ENCODE peak calls at places on chromosome 19, in ten cellular contexts. One of them, this sample, is unnamed.

GRCh38 chr19:5786593-5787551 is 2.3 kb upstream of the PRR22 start:
- DNase-seq in D721Med: no peak
- DNase-seq in upper lobe of right lung: no peak
- DNase-seq in AG04450: no peak
- DNase-seq in left lung: no peak
- DNase-seq in cardiac fibroblast: no peak
- DNase-seq in AG10803: no peak
- DNase-seq in progenitor cell of endocrine pancreas: no peak
- DNase-seq in pancreas: no peak
- DNase-seq in uterus: no peak
- DNase-seq in this sample: no peak

GRCh38 chr19:4295972-4296771 is 6.0 kb downstream of the TMIGD2 start:
- DNase-seq in uterus: no peak
- DNase-seq in AG10803: peak
- DNase-seq in left lung: no peak
- DNase-seq in progenitor cell of endocrine pancreas: no peak
- DNase-seq in D721Med: no peak
- DNase-seq in pancreas: no peak
- DNase-seq in upper lobe of right lung: no peak
- DNase-seq in AG04450: no peak
- DNase-seq in cardiac fibroblast: no peak
- DNase-seq in this sample: no peak

GRCh38 chr19:35909684-35910035 is 1.6 kb upstream of the TYROBP start:
- DNase-seq in D721Med: no peak
- DNase-seq in uterus: no peak
- DNase-seq in pancreas: no peak
- DNase-seq in cardiac fibroblast: no peak
- DNase-seq in AG04450: no peak
- DNase-seq in left lung: no peak
- DNase-seq in progenitor cell of endocrine pancreas: no peak
- DNase-seq in upper lobe of right lung: no peak
- DNase-seq in AG10803: no peak
- DNase-seq in this sample: no peak

GRCh38 chr19:43224855-43225253 is 19.4 kb upstream of the PSG4 start:
- DNase-seq in D721Med: no peak
- DNase-seq in AG10803: no peak
- DNase-seq in pancreas: no peak
- DNase-seq in cardiac fibroblast: no peak
- DNase-seq in progenitor cell of endocrine pancreas: no peak
- DNase-seq in uterus: no peak
- DNase-seq in upper lobe of right lung: no peak
- DNase-seq in AG04450: no peak
- DNase-seq in left lung: no peak
- DNase-seq in this sample: no peak

GRCh38 chr19:54137913-54138776 is 583 bp downstream of the CNOT3 start:
- DNase-seq in progenitor cell of endocrine pancreas: peak
- DNase-seq in cardiac fibroblast: peak
- DNase-seq in left lung: peak
- DNase-seq in AG10803: no peak
- DNase-seq in uterus: no peak
- DNase-seq in D721Med: no peak
- DNase-seq in AG04450: no peak
- DNase-seq in pancreas: peak
- DNase-seq in upper lobe of right lung: peak
- DNase-seq in this sample: no peak

GRCh38 chr19:19459099-19459498 is 53.6 kb downstream of the GATAD2A start:
- DNase-seq in pancreas: no peak
- DNase-seq in progenitor cell of endocrine pancreas: no peak
- DNase-seq in upper lobe of right lung: no peak
- DNase-seq in D721Med: no peak
- DNase-seq in cardiac fibroblast: peak
- DNase-seq in AG10803: peak
- DNase-seq in AG04450: no peak
- DNase-seq in uterus: no peak
- DNase-seq in left lung: no peak
- DNase-seq in this sample: peak

GRCh38 chr19:34255546-34255945 is 1.2 kb downstream of the GARRE1 start:
- DNase-seq in progenitor cell of endocrine pancreas: no peak
- DNase-seq in left lung: no peak
- DNase-seq in cardiac fibroblast: no peak
- DNase-seq in uterus: no peak
- DNase-seq in D721Med: no peak
- DNase-seq in AG10803: no peak
- DNase-seq in AG04450: no peak
- DNase-seq in pancreas: no peak
- DNase-seq in upper lobe of right lung: no peak
- DNase-seq in this sample: no peak

GRCh38 chr19:56476671-56477428 is at the start of gene ZNF667:
- DNase-seq in progenitor cell of endocrine pancreas: no peak
- DNase-seq in AG10803: peak
- DNase-seq in upper lobe of right lung: no peak
- DNase-seq in pancreas: no peak
- DNase-seq in AG04450: no peak
- DNase-seq in D721Med: no peak
- DNase-seq in uterus: no peak
- DNase-seq in cardiac fibroblast: peak
- DNase-seq in left lung: peak
- DNase-seq in this sample: peak

GRCh38 chr19:55443045-55443823 is at the start of gene SHISA7:
- DNase-seq in left lung: no peak
- DNase-seq in cardiac fibroblast: no peak
- DNase-seq in upper lobe of right lung: no peak
- DNase-seq in progenitor cell of endocrine pancreas: no peak
- DNase-seq in pancreas: peak
- DNase-seq in AG10803: no peak
- DNase-seq in AG04450: no peak
- DNase-seq in D721Med: no peak
- DNase-seq in uterus: no peak
- DNase-seq in this sample: no peak

DNA sequence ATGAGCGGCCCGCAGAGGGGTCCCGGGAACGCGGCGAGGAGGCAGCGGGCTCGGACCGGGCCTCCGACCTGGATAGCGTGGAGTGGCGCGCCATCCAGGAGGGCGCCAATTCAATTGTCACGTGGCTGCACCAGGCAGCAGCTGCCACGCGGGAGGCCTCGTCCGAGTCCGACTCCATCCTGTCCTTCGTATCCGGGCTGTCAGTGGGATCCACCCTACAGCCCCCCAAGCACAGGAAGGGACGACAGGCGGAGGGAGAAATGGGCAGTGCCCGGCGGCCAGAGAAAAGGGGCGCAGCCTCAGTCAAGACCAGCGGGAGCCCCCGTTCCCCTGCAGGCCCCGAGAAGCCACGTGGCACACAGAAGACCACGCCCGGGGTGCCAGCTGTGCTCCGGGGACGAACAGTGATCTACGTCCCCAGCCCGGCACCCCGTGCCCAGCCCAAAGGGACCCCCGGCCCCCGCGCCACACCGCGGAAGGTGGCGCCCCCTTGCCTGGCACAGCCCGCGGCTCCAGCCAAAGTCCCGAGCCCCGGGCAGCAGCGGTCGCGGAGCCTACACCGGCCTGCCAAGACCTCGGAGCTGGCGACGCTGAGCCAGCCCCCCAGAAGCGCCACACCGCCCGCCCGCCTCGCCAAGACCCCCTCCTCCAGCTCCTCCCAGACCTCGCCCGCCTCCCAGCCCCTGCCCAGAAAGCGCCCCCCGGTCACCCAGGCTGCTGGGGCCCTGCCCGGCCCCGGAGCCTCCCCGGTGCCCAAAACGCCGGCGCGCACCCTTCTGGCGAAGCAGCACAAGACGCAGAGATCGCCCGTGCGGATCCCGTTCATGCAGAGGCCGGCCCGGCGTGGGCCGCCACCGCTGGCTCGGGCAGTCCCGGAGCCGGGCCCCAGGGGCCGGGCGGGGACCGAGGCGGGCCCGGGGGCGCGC is 10.5 kb downstream of the C19orf25 start:
- DNase-seq in upper lobe of right lung: no peak
- DNase-seq in left lung: peak
- DNase-seq in progenitor cell of endocrine pancreas: no peak
- DNase-seq in AG10803: peak
- DNase-seq in uterus: no peak
- DNase-seq in D721Med: no peak
- DNase-seq in pancreas: peak
- DNase-seq in cardiac fibroblast: peak
- DNase-seq in AG04450: no peak
- DNase-seq in this sample: peak
- TF ChIP-seq CTCF in upper lobe of right lung: no peak
- TF ChIP-seq CTCF in left lung: no peak
- TF ChIP-seq CTCF in progenitor cell of endocrine pancreas: no peak
- TF ChIP-seq CTCF in AG10803: no peak
- TF ChIP-seq CTCF in uterus: no peak
- TF ChIP-seq CTCF in D721Med: peak
- TF ChIP-seq CTCF in pancreas: no peak
- TF ChIP-seq CTCF in cardiac fibroblast: no peak
- TF ChIP-seq CTCF in AG04450: no peak
- TF ChIP-seq CTCF in this sample: no peak

DNA sequence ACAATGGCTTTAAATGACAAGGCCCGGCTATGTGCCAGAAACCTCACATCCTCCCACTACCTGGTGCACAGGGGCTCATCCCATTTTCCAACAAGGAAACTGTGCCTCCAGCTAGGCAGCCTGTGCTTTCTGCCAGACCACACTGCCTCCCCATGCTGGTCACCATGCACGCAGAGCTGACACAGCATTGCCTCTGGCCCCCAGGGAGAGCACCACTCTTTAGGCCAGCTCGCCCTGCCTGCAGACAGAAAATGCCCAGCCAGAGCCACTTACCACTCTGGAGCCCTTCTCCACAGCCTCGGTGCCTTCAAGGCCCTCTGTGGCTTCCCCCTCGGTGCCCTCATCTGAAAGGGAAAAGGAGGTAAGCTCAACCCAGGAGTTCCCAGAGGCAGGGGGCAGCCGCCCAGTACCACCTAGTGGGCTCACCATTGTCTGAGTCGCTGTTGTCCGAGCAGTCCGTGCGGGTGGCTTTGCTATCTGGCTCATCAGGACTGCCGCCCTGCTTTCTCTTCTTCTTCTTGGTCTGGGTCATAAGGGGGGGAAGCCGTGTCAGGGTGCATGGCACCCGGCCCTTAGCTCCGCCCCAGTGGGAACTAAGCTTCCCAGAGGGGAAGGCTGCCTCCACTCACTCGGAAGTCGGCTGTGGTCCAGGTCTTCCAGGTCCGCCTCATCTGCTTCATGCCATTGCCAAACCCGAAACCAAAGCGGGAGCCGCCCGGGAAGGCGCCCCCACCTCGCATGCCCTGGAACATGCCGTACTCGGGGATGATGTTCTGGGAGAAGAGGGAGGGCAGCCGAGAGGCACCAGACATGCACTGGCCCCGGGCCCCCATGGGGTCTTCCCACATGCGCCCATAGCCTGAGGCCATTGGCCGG is 18.0 kb downstream of the AKAP8L start:
- DNase-seq in cardiac fibroblast: no peak
- DNase-seq in AG04450: no peak
- DNase-seq in AG10803: no peak
- DNase-seq in left lung: no peak
- DNase-seq in progenitor cell of endocrine pancreas: no peak
- DNase-seq in upper lobe of right lung: no peak
- DNase-seq in pancreas: no peak
- DNase-seq in uterus: peak
- DNase-seq in D721Med: no peak
- DNase-seq in this sample: no peak
- TF ChIP-seq CTCF in cardiac fibroblast: no peak
- TF ChIP-seq CTCF in AG04450: no peak
- TF ChIP-seq CTCF in AG10803: no peak
- TF ChIP-seq CTCF in left lung: no peak
- TF ChIP-seq CTCF in progenitor cell of endocrine pancreas: no peak
- TF ChIP-seq CTCF in upper lobe of right lung: no peak
- TF ChIP-seq CTCF in pancreas: no peak
- TF ChIP-seq CTCF in uterus: no peak
- TF ChIP-seq CTCF in D721Med: no peak
- TF ChIP-seq CTCF in this sample: no peak

DNA sequence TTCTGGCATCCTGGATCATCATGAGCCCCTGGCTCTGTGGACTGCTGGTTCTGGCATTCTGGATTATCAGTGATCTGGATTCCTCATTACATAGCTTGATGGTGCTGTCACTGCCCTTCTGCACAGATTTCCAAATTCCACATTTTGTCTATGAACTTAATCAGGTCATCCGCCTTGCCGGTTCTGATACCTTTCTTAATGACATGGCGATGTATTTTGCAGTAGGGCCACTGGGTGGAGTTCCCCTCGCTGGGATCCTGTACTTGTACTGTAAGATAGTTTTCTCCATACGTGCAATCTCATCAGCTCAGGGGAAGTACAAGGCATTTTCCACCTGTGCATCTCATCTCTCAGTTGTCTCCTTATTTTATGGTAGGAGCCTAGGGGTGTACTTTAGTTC is 24.4 kb upstream of the OR7C2 start:
- DNase-seq in AG04450: no peak
- DNase-seq in uterus: no peak
- DNase-seq in upper lobe of right lung: no peak
- DNase-seq in left lung: no peak
- DNase-seq in D721Med: no peak
- DNase-seq in AG10803: no peak
- DNase-seq in pancreas: no peak
- DNase-seq in cardiac fibroblast: no peak
- DNase-seq in progenitor cell of endocrine pancreas: no peak
- DNase-seq in this sample: no peak
- TF ChIP-seq CTCF in AG04450: no peak
- TF ChIP-seq CTCF in uterus: no peak
- TF ChIP-seq CTCF in upper lobe of right lung: no peak
- TF ChIP-seq CTCF in left lung: no peak
- TF ChIP-seq CTCF in D721Med: no peak
- TF ChIP-seq CTCF in AG10803: no peak
- TF ChIP-seq CTCF in pancreas: no peak
- TF ChIP-seq CTCF in cardiac fibroblast: no peak
- TF ChIP-seq CTCF in progenitor cell of endocrine pancreas: no peak
- TF ChIP-seq CTCF in this sample: no peak

GRCh38 chr19:32674959-32675719 is at the start of gene ANKRD27:
- DNase-seq in cardiac fibroblast: peak
- DNase-seq in uterus: peak
- DNase-seq in progenitor cell of endocrine pancreas: peak
- DNase-seq in left lung: peak
- DNase-seq in upper lobe of right lung: peak
- DNase-seq in AG10803: peak
- DNase-seq in D721Med: peak
- DNase-seq in pancreas: peak
- DNase-seq in AG04450: peak
- DNase-seq in this sample: peak

GRCh38 chr19:32673573-32673972 is 1.4 kb downstream of the ANKRD27 start:
- DNase-seq in cardiac fibroblast: no peak
- DNase-seq in D721Med: no peak
- DNase-seq in uterus: no peak
- DNase-seq in progenitor cell of endocrine pancreas: no peak
- DNase-seq in upper lobe of right lung: no peak
- DNase-seq in AG10803: no peak
- DNase-seq in left lung: no peak
- DNase-seq in pancreas: no peak
- DNase-seq in AG04450: no peak
- DNase-seq in this sample: no peak

GRCh38 chr19:32669205-32669785 is 5.7 kb downstream of the ANKRD27 start:
- DNase-seq in cardiac fibroblast: no peak
- DNase-seq in left lung: no peak
- DNase-seq in AG04450: no peak
- DNase-seq in pancreas: no peak
- DNase-seq in AG10803: peak
- DNase-seq in upper lobe of right lung: no peak
- DNase-seq in D721Med: no peak
- DNase-seq in progenitor cell of endocrine pancreas: no peak
- DNase-seq in uterus: no peak
- DNase-seq in this sample: no peak

GRCh38 chr19:32674153-32674958 is 624 bp downstream of the ANKRD27 start:
- DNase-seq in left lung: peak
- DNase-seq in upper lobe of right lung: no peak
- DNase-seq in progenitor cell of endocrine pancreas: peak
- DNase-seq in AG04450: no peak
- DNase-seq in D721Med: no peak
- DNase-seq in uterus: no peak
- DNase-seq in cardiac fibroblast: no peak
- DNase-seq in pancreas: no peak
- DNase-seq in AG10803: no peak
- DNase-seq in this sample: no peak

GRCh38 chr19:32671883-32672282 is 3.1 kb downstream of the ANKRD27 start:
- DNase-seq in uterus: no peak
- DNase-seq in progenitor cell of endocrine pancreas: no peak
- DNase-seq in AG04450: no peak
- DNase-seq in upper lobe of right lung: no peak
- DNase-seq in pancreas: no peak
- DNase-seq in cardiac fibroblast: no peak
- DNase-seq in D721Med: no peak
- DNase-seq in left lung: no peak
- DNase-seq in AG10803: no peak
- DNase-seq in this sample: no peak
- TF ChIP-seq CTCF in uterus: no peak
- TF ChIP-seq CTCF in progenitor cell of endocrine pancreas: no peak
- TF ChIP-seq CTCF in AG04450: no peak
- TF ChIP-seq CTCF in upper lobe of right lung: no peak
- TF ChIP-seq CTCF in pancreas: no peak
- TF ChIP-seq CTCF in cardiac fibroblast: no peak
- TF ChIP-seq CTCF in D721Med: no peak
- TF ChIP-seq CTCF in left lung: no peak
- TF ChIP-seq CTCF in AG10803: no peak
- TF ChIP-seq CTCF in this sample: no peak

This sample was measured in fibroblast of mammary gland.